ENCODE peak calls at places on chromosomes 11 and 22, in six cellular contexts. E is foreskin fibroblast; F is colonic mucosa; N is NCI-H460; C is CD4-positive, alpha-beta memory T cell; S is chondrocyte. M is an unnamed sample.

GRCh38 chr11:116693206-116694016 is 79.4 kb downstream of the BUD13 start:
- DNase-seq in E (no peak), F (peak), N (no peak), C (no peak), S (peak), M (no peak)

GRCh38 chr11:2558402-2558801 is 113.6 kb downstream of the KCNQ1 start:
- DNase-seq in E (no peak), F (no peak), N (no peak), C (no peak), S (peak), M (no peak)

GRCh38 chr11:10926801-10927200 is 68.9 kb upstream of the ZBED5 start:
- DNase-seq in E (no peak), F (no peak), N (no peak), C (no peak), S (no peak), M (no peak)

GRCh38 chr22:25405854-25406509 is 158.5 kb upstream of the GRK3 start:
- DNase-seq in E (no peak), F (no peak), N (no peak), C (no peak), S (no peak), M (no peak)

GRCh38 chr11:109547356-109548027 is 125.5 kb downstream of the C11orf87 start:
- DNase-seq in E (peak), F (no peak), N (peak), C (no peak), S (no peak), M (peak)

GRCh38 chr22:36301851-36302250 is 48.9 kb downstream of the APOL1 start:
- DNase-seq in E (peak), F (no peak), N (no peak), C (no peak), S (no peak), M (no peak)

GRCh38 chr22:25630446-25630845 is 66.0 kb downstream of the GRK3 start:
- DNase-seq in E (no peak), F (no peak), N (no peak), C (no peak), S (no peak), M (no peak)

GRCh38 chr11:117629146-117629545 is 167.9 kb downstream of the DSCAML1 start:
- DNase-seq in E (no peak), F (no peak), N (no peak), C (no peak), S (no peak), M (no peak)

GRCh38 chr11:68051191-68052136 is 12.6 kb downstream of the TCIRG1 start:
- DNase-seq in E (no peak), F (no peak), N (no peak), C (no peak), S (no peak), M (no peak)

GRCh38 chr11:19956228-19956627 is 204.0 kb downstream of the DBX1 start:
- DNase-seq in E (no peak), F (no peak), N (no peak), C (no peak), S (no peak), M (no peak)

GRCh38 chr11:131916633-131917032 is 546.2 kb downstream of the NTM start:
- DNase-seq in E (no peak), F (no peak), N (no peak), C (no peak), S (no peak), M (no peak)